ENCODE peak calls at places on chromosomes 2 and 18, in six cellular contexts. Y is brain microvascular endothelial cell, W is chondrocyte, C is endothelial cell, B is neural crest cell, V is heart left ventricle. O is an unnamed sample.

GRCh38 chr2:63060079-63060482 is 9.5 kb downstream of the OTX1 start:
- DNase-seq in Y (no peak), W (no peak), C (no peak), B (no peak), V (no peak), O (no peak)

GRCh38 chr2:219099319-219099718 is 38.6 kb upstream of the IHH start:
- DNase-seq in Y (peak), W (no peak), C (no peak), B (no peak), V (no peak), O (no peak)

GRCh38 chr2:171908235-171908634 is 14.0 kb upstream of the HAT1 start:
- DNase-seq in Y (no peak), W (no peak), C (no peak), B (no peak), V (no peak), O (no peak)

GRCh38 chr2:105778344-105778607 is 33.6 kb downstream of the NCK2 start:
- DNase-seq in Y (no peak), W (no peak), C (no peak), B (no peak), V (no peak), O (no peak)

GRCh38 chr18:23243178-23243577 is 107.9 kb downstream of the CABLES1 start:
- DNase-seq in Y (no peak), W (no peak), C (no peak), B (no peak), V (no peak), O (no peak)

GRCh38 chr2:20646446-20646845 is 4.5 kb downstream of the HS1BP3 start:
- DNase-seq in Y (no peak), W (peak), C (no peak), B (no peak), V (peak), O (no peak)

GRCh38 chr2:131081190-131081589 is 12.1 kb downstream of the FAM168B start:
- DNase-seq in Y (no peak), W (no peak), C (no peak), B (no peak), V (no peak), O (no peak)

GRCh38 chr2:217960351-217960750 is 42.4 kb downstream of the TNS1 start:
- DNase-seq in Y (no peak), W (no peak), C (no peak), B (no peak), V (no peak), O (no peak)

DNA sequence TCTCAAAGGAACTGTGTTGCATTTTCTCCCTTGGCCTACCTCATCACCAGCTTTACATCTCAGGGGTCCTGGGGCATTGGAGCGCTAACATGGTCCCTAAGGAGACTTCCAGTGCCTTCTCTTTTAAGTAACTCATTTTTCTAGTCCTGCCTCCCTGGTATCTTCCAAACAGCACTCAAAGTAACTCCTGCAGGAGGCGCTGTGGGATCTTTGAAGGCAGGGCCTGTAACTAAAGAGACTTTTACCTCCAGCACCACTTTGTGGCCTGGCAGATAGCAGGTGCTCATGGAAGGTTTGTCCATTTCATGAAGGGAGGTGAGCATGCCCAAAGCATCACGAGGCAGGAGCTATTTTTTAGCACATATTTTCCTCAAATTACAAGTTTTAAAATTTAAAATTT is 411.0 kb upstream of the GYPC start:
- DNase-seq in Y (peak), W (no peak), C (peak), B (peak), V (peak), O (no peak)
- TF ChIP-seq CTCF in Y (peak), W (peak), C (peak), B (peak), V (peak), O (no peak)

DNA sequence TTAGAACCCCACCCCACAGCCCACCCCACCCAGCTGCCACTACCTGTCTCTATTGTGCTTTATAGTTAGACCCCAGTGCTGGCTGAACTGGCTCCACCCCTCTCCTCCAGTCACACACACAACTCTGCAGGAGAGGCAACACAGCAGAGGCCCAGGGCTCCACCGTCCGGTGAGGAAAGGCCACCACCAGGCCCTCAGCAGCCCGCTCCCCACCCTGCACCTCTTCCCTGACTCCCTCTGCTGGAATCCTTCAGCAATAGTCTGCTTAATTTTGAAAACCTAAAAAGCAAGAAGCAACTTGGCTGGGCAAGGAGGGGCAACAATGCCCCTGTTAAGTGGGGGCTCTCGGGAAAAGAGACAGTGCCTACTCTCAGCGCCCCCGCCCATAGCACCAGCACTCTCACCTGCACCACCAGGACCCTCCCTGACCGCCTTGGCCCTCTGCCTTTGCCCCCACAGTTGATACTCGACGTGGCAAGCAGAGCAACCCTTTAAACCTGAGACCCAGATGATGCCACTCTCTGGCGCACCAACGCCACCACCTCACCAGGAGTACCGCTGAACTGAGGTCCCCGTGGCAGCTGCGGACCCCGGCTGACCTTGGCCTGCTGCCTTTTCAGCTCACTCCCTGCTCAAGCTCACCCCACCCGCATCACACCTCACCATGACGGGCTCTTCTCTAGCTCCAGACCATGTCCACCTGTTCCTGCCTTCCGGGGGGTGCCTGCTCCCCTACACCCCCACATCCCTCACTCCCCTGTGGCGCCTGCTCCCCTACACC is 45.7 kb downstream of the NDUFA10 start:
- DNase-seq in Y (peak), W (no peak), C (peak), B (peak), V (no peak), O (no peak)
- TF ChIP-seq CTCF in Y (peak), W (peak), C (peak), B (peak), V (no peak), O (no peak)

DNA sequence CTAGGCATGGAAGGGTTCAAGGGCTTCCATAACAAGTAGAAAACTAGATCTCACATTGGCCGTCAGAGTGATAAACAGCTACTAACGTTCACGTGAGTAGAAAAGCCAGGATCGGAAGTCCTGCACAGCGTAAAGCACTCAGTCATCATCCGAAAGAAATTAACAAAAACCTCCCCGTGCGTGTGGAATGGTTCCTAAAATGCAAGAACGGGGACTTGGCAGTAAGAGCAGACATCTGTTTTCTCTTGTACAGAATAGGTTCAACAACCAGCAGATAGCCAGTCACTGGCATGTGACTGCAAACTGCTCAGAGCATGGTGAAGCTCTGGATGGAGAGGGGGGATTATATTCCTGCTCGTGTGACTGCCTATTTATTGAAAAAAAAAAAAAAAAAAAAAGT is 106.9 kb upstream of the ITGB6 start:
- DNase-seq in Y (no peak), W (no peak), C (no peak), B (no peak), V (peak), O (no peak)
- TF ChIP-seq CTCF in Y (no peak), W (no peak), C (no peak), B (no peak), V (no peak), O (no peak)

GRCh38 chr2:174224125-174224524 is 24.2 kb downstream of the OLA1 start:
- DNase-seq in Y (no peak), W (no peak), C (no peak), B (no peak), V (no peak), O (no peak)
- TF ChIP-seq CTCF in Y (no peak), W (no peak), C (no peak), B (no peak), V (no peak), O (no peak)

DNA sequence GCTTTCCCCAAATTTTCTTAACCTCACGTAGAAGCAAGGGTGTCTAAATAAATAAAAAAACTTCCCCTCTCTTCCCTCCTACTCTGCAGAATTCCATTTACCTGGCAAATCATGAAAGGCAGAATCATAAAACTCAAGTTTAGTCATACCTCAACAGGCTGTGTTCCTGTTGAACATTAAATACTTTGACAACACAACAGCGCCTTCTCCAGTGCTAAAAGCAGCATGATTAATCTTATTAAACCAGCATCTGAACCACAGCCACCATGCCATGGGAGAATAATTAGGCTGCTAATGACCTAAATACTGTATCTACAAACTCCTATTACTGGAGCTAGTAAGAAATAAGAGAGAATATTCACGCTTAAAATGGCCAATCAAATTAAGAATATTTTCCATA is 68.1 kb downstream of the CDH2 start:
- DNase-seq in Y (no peak), W (no peak), C (no peak), B (no peak), V (no peak), O (no peak)
- TF ChIP-seq CTCF in Y (no peak), W (peak), C (no peak), B (no peak), V (no peak), O (no peak)

DNA sequence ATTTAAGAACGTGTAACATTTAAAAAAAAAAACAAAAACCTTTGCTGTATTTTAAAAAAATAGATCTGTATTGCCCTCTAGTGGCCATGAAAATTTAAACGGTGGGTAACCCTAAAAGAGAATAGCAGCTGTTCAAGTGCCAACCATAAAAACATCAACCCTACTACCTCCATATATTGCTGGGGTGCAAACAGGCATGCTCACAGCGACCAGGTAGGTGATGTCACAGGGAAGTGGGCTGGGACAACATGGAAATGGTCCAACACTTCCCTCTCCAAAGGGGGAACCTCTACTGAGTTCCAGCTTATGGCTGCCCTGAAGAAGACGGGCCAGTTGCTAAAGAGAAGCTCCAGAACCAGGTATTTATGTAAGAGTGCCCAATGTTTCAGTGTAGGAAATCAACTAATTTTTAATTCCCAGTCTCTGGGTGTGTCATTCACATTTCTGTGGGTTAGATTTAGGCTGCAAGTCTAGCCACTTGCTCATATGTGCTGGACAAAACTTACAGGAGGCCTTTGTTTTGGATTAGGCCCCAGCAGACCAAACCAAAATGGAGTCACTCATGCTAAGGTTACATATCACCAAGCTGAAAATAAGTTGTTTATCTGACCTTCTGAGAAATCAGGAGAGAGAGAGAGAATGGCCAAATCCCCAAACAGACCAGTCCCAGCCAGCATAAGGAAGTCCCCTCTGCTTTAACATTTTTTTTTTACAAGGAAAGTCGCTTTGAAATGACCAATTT is 54.5 kb downstream of the SKA1 start:
- DNase-seq in Y (peak), W (no peak), C (peak), B (no peak), V (no peak), O (no peak)
- TF ChIP-seq CTCF in Y (peak), W (peak), C (peak), B (peak), V (peak), O (peak)

GRCh38 chr18:59783138-59783537 is 85.9 kb upstream of the CCBE1 start:
- DNase-seq in Y (peak), W (no peak), C (peak), B (peak), V (no peak), O (no peak)
- TF ChIP-seq CTCF in Y (peak), W (peak), C (peak), B (peak), V (peak), O (no peak)